ENCODE peak calls at places on chromosomes 3 and 15, in six cellular contexts. M is HCT116, B is aorta, O is breast epithelium, U is adrenal gland, Z is fibroblast of lung. K is an unnamed sample.

GRCh38 chr3:16511561-16512434 is 1.7 kb downstream of the RFTN1 start:
- DNase-seq in B (peak; percentile 86), U (peak; percentile 32), M (no peak), Z (peak; percentile 91), O (peak; percentile 30), K (peak; percentile 58)

GRCh38 chr3:97432914-97433313 is 331.6 kb upstream of the ARL6 start:
- DNase-seq in B (no peak), M (no peak), Z (no peak), U (no peak), O (no peak), K (no peak)

GRCh38 chr3:190543656-190544055 is 29.8 kb downstream of the IL1RAP start:
- DNase-seq in O (no peak), U (no peak), M (no peak), B (no peak), Z (no peak), K (no peak)

GRCh38 chr3:197736010-197736490 is 654 bp downstream of the RUBCN start:
- DNase-seq in Z (no peak), M (no peak), U (peak; percentile 29), O (no peak), B (peak; percentile 75), K (no peak)

GRCh38 chr3:42148982-42149432 is 57.9 kb downstream of the TRAK1 start:
- DNase-seq in O (peak; percentile 33), M (no peak), U (peak; percentile 68), Z (peak; percentile 89), B (peak; percentile 84), K (no peak)

GRCh38 chr3:161142486-161142885 is 37.3 kb upstream of the B3GALNT1 start:
- DNase-seq in B (no peak), O (no peak), M (no peak), Z (peak; percentile 57), U (no peak), K (no peak)

GRCh38 chr3:86245360-86245759 is 745.6 kb downstream of the VGLL3 start:
- DNase-seq in O (no peak), M (no peak), Z (peak; percentile 19), U (no peak), B (no peak), K (no peak)

GRCh38 chr3:136250862-136251460 is 821 bp downstream of the PCCB start:
- DNase-seq in B (peak; percentile 80), O (peak; percentile 37), M (no peak), U (peak; percentile 86), Z (peak; percentile 64), K (no peak)

GRCh38 chr3:105351821-105352220 is 14.9 kb upstream of the ALCAM start:
- DNase-seq in O (no peak), B (no peak), M (no peak), U (no peak), Z (peak; percentile 47), K (no peak)

GRCh38 chr3:28948685-28949084 is 332.2 kb upstream of the RBMS3 start:
- DNase-seq in Z (no peak), O (no peak), B (no peak), U (no peak), M (no peak), K (no peak)

GRCh38 chr3:182983811-182984210 is 3.5 kb upstream of the DCUN1D1 start:
- DNase-seq in M (no peak), O (no peak), U (no peak), Z (peak; percentile 49), B (no peak), K (no peak)

GRCh38 chr15:52337961-52338535 is 42.4 kb upstream of the MYO5C start:
- DNase-seq in M (no peak), O (no peak), Z (no peak), U (no peak), B (no peak), K (no peak)

GRCh38 chr3:131549340-131549739 is 46.6 kb upstream of the MRPL3 start:
- DNase-seq in B (no peak), Z (no peak), M (peak; percentile 7), U (no peak), O (no peak), K (no peak)

GRCh38 chr3:12229144-12229871 is 59.6 kb upstream of the PPARG start:
- DNase-seq in M (no peak), U (no peak), B (no peak), Z (no peak), O (peak; percentile 62), K (no peak)

GRCh38 chr3:82281205-82281604 is 519.8 kb upstream of the GBE1 start:
- DNase-seq in O (no peak), M (no peak), U (no peak), B (no peak), Z (no peak), K (no peak)

GRCh38 chr3:71583569-71584215 is at the start of gene FOXP1:
- DNase-seq in B (peak; percentile 90), Z (peak; percentile 66), U (peak; percentile 77), M (peak; percentile 51), O (peak; percentile 60), K (peak; percentile 52)

GRCh38 chr3:24502690-24503089 is 8.0 kb upstream of the THRB start:
- DNase-seq in U (no peak), M (no peak), Z (no peak), O (no peak), B (no peak), K (no peak)

GRCh38 chr3:174125267-174125844 is 727.8 kb downstream of the NLGN1 start:
- DNase-seq in M (peak; percentile 31), O (no peak), U (no peak), Z (peak; percentile 56), B (no peak), K (no peak)

GRCh38 chr3:16665282-16665741 is 60.1 kb upstream of the DAZL start:
- DNase-seq in Z (no peak), U (peak; percentile 26), O (no peak), M (peak; percentile 43), B (no peak), K (no peak)

GRCh38 chr3:147257972-147258371 is 148.4 kb downstream of the ZIC4 start:
- DNase-seq in B (no peak), U (no peak), Z (no peak), O (no peak), M (no peak), K (no peak)

GRCh38 chr15:94331731-94332130 is 100.4 kb downstream of the MCTP2 start:
- DNase-seq in Z (no peak), O (no peak), M (no peak), U (no peak), B (no peak), K (no peak)

GRCh38 chr3:192408007-192408655 is 319.2 kb downstream of the FGF12 start:
- DNase-seq in M (no peak), U (peak; percentile 49), B (peak; percentile 73), O (no peak), Z (peak; percentile 14), K (no peak)

GRCh38 chr3:152772622-152773021 is 62.3 kb upstream of the P2RY1 start:
- DNase-seq in U (no peak), M (no peak), O (no peak), Z (no peak), B (no peak), K (no peak)

GRCh38 chr15:94909510-94909909 is 678.1 kb downstream of the MCTP2 start:
- DNase-seq in U (no peak), O (no peak), B (no peak), Z (no peak), M (no peak), K (no peak)

GRCh38 chr15:47768730-47769129 is 51.4 kb downstream of the SEMA6D start:
- DNase-seq in Z (no peak), O (no peak), U (no peak), M (no peak), B (no peak), K (no peak)

GRCh38 chr3:34106879-34107278 is 308.4 kb downstream of the PDCD6IP start:
- DNase-seq in B (no peak), U (no peak), M (peak; percentile 2), Z (no peak), O (no peak), K (no peak)

GRCh38 chr15:44397869-44398268 is 29.6 kb upstream of the CTDSPL2 start:
- DNase-seq in Z (no peak), O (no peak), U (no peak), M (no peak), B (no peak), K (no peak)

DNA sequence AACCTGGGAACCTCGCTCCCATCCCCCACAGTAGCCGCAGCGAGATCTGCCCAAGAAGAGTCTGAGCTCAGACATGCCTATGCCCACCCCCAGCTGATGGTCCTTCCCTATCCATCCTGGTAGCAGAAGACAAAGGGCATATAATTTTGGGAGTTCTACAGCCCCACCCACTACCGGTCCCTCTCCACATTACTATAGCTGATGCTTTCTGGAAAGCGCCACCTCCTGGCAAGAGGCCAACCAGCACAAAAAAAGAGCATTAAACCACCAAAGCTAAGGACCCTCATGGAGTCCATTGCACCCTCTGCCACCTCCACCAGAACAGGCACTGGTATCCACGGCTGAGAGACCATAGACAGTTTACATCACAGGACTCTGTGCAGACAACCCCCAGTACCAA is 168.4 kb downstream of the MEGF11 start:
- DNase-seq in U (no peak), B (no peak), Z (no peak), O (no peak), M (no peak), K (no peak)
- H3K4me3 ChIP-seq in U (no peak overlapping the region), B (no peak overlapping the region), Z (no peak overlapping the region), O (no peak overlapping the region), M (no peak overlapping the region), K (no peak overlapping the region)

GRCh38 chr3:193552911-193553310 is 1.8 kb downstream of the ATP13A4 start:
- DNase-seq in M (no peak), O (no peak), U (no peak), B (no peak), Z (no peak), K (no peak)
- H3K27ac ChIP-seq in M (no peak overlapping the region), O (peak overlapping the region; percentile 26), U (no peak overlapping the region), B (no peak overlapping the region), Z (no peak overlapping the region), K (no peak overlapping the region)

GRCh38 chr3:127207727-127208482 is 15.0 kb downstream of the PRR23E start:
- DNase-seq in Z (no peak), U (no peak), M (no peak), B (no peak), O (no peak), K (no peak)
- H3K4me3 ChIP-seq in Z (no peak overlapping the region), U (no peak overlapping the region), M (no peak overlapping the region), B (no peak overlapping the region), O (no peak overlapping the region), K (no peak overlapping the region)

GRCh38 chr3:127803619-127804018 is 18.7 kb downstream of the MGLL start:
- DNase-seq in Z (peak; percentile 85), U (peak; percentile 29), O (no peak), B (no peak), M (peak; percentile 93), K (no peak)

GRCh38 chr3:127802620-127803019 is 19.7 kb downstream of the MGLL start:
- DNase-seq in B (no peak), M (no peak), U (no peak), Z (no peak), O (no peak), K (no peak)

GRCh38 chr3:127804141-127804540 is 18.2 kb downstream of the MGLL start:
- DNase-seq in B (no peak), O (no peak), M (no peak), U (no peak), Z (no peak), K (no peak)

GRCh38 chr3:127800508-127800907 is 21.8 kb downstream of the MGLL start:
- DNase-seq in Z (no peak), O (no peak), M (no peak), U (no peak), B (no peak), K (no peak)

DNA sequence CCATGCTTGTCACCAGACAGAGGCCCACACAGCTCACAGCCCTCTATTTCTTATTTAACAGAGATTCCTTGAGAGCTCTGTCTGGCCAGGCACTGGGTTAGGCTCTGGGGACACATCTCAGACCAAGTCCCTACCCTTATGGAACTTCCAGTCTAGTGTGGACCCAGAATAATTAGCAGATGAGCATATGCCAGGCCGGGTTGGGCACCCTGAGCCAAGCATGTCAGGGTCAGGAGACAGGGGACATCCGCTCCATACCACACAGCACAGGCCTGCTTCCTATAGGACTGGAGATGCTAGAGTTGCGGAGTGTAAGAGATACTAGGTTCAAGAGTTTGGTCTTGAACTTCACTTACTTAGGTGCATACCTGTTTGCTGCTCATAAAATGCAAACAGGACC is 20.4 kb downstream of the MGLL start:
- DNase-seq in O (no peak), U (no peak), M (no peak), Z (no peak), B (no peak), K (no peak)
- H3K27ac ChIP-seq in O (no peak overlapping the region), U (no peak overlapping the region), M (no peak overlapping the region), Z (peak overlapping the region; percentile 70), B (no peak overlapping the region), K (no peak overlapping the region)